ENCODE peak calls at places on chromosomes 4 and X, in nine cellular contexts. F is K562, O is spleen, C is A549, N is esophagus squamous epithelium, E is upper lobe of left lung, V is lower leg skin, S is tibial nerve, T is heart left ventricle. P is an unnamed sample.

GRCh38 chrX:72487661-72488060 is 85.0 kb downstream of the HDAC8 start:
- DNase-seq in F (no peak), O (no peak), C (no peak), N (no peak), E (no peak), V (no peak), S (no peak), T (no peak), P (no peak)

GRCh38 chr4:2082118-2082517 is 23.0 kb downstream of the NAT8L start:
- DNase-seq in F (no peak), O (peak; percentile 39), C (no peak), N (no peak), E (no peak), V (peak; percentile 53), S (no peak), T (no peak), P (no peak)

GRCh38 chr4:40003986-40004385 is 26.3 kb upstream of the PDS5A start:
- DNase-seq in F (no peak), O (no peak), C (no peak), N (no peak), E (no peak), V (no peak), S (no peak), T (no peak), P (no peak)

GRCh38 chr4:683982-684571 is 4.9 kb downstream of the SLC49A3 start:
- DNase-seq in F (peak; percentile 69), O (peak; percentile 86), C (no peak), N (no peak), E (peak; percentile 72), V (no peak), S (peak; percentile 42), T (peak; percentile 76), P (peak; percentile 90)

GRCh38 chrX:118717703-118718391 is 9.6 kb upstream of the IL13RA1 start:
- DNase-seq in F (no peak), O (no peak), C (no peak), N (no peak), E (no peak), V (no peak), S (no peak), T (no peak), P (no peak)

GRCh38 chrX:136395271-136395670 is 92.5 kb upstream of the BRS3 start:
- DNase-seq in F (no peak), O (no peak), C (no peak), N (no peak), E (no peak), V (no peak), S (no peak), T (no peak), P (no peak)

GRCh38 chr4:9762823-9763475 is 18.5 kb upstream of the DRD5 start:
- DNase-seq in F (peak; percentile 40), O (no peak), C (peak; percentile 17), N (no peak), E (no peak), V (no peak), S (peak; percentile 30), T (peak; percentile 56), P (peak; percentile 76)

GRCh38 chr4:169604131-169604900 is 8.1 kb downstream of the NEK1 start:
- DNase-seq in F (peak; percentile 52), O (no peak), C (peak; percentile 5), N (no peak), E (no peak), V (no peak), S (no peak), T (no peak), P (no peak)

GRCh38 chr4:74638689-74639088 is 155.6 kb downstream of the BTC start:
- DNase-seq in F (no peak), O (no peak), C (no peak), N (no peak), E (no peak), V (no peak), S (no peak), T (no peak), P (no peak)

GRCh38 chr4:74635074-74635473 is 159.2 kb downstream of the BTC start:
- DNase-seq in F (no peak), O (no peak), C (no peak), N (no peak), E (no peak), V (no peak), S (no peak), T (no peak), P (no peak)

GRCh38 chr4:74632634-74633033 is 161.7 kb downstream of the BTC start:
- DNase-seq in F (no peak), O (no peak), C (no peak), N (no peak), E (no peak), V (no peak), S (no peak), T (no peak), P (peak; percentile 17)

GRCh38 chr4:74638001-74638400 is 156.3 kb downstream of the BTC start:
- DNase-seq in F (no peak), O (no peak), C (no peak), N (no peak), E (no peak), V (no peak), S (no peak), T (no peak), P (no peak)

GRCh38 chr4:74635490-74636123 is 158.7 kb downstream of the BTC start:
- DNase-seq in F (no peak), O (no peak), C (no peak), N (no peak), E (no peak), V (no peak), S (no peak), T (no peak), P (no peak)
- TF ChIP-seq POLR2A in F (no peak), O (no peak), C (no peak), N (no peak), E (no peak), V (no peak), S (no peak), T (no peak), P (no peak)

GRCh38 chrX:104502460-104502859 is 63.5 kb upstream of the IL1RAPL2 start:
- DNase-seq in F (no peak), O (no peak), C (no peak), N (no peak), E (no peak), V (no peak), S (no peak), T (no peak), P (no peak)
- TF ChIP-seq CTCF in F (no peak), O (no peak), C (no peak), N (no peak), E (no peak), V (no peak), S (no peak), T (no peak), P (no peak)

GRCh38 chr4:94458682-94459081 is 6.9 kb downstream of the PDLIM5 start:
- DNase-seq in F (no peak), O (no peak), C (no peak), N (no peak), E (no peak), V (no peak), S (no peak), T (no peak), P (no peak)

GRCh38 chr4:94461506-94461905 is 9.8 kb downstream of the PDLIM5 start:
- DNase-seq in F (no peak), O (no peak), C (no peak), N (no peak), E (no peak), V (no peak), S (no peak), T (no peak), P (no peak)

GRCh38 chr4:94462572-94462971 is 10.8 kb downstream of the PDLIM5 start:
- DNase-seq in F (no peak), O (no peak), C (no peak), N (no peak), E (no peak), V (no peak), S (no peak), T (no peak), P (no peak)

GRCh38 chr4:94457692-94458106 is 6.0 kb downstream of the PDLIM5 start:
- DNase-seq in F (no peak), O (no peak), C (no peak), N (no peak), E (no peak), V (no peak), S (no peak), T (peak; percentile 56), P (no peak)

DNA sequence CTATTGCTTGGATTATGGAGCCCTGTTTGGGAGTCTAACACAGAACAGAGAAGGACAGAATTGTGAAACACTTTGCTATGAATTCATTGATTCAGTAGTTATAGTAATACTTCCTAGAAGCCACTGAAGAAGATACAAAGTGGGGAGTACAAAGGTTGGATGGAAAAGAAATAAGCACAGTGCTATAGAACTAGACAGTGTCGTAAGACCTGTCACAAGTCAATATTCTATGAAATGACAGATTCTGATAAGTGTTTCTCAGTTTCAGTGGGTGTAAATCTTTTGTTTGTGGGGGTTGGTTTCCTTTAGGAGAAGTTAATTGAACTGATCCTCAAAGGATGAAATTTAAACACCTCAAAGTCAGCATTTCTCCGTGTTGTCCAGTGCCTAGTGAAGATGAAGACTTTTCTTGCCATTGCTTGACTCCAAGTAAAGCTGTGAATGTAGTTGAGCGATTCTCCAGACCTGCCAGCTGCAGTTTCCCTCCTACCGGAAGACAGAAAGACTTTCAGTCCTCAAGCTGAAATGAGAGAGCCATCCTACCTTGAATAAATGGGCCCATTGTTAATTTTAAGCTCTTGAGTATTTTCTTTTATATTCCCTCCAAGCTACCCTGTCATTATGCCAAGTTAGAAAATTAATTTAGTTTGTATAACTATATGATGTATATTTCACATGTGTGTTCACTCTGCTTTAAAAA is 7.9 kb downstream of the PDLIM5 start:
- DNase-seq in F (no peak), O (no peak), C (no peak), N (no peak), E (no peak), V (no peak), S (no peak), T (no peak), P (no peak)
- H3K4me3 ChIP-seq in F (no peak overlapping the region), O (no peak overlapping the region), C (no peak overlapping the region), N (no peak overlapping the region), E (no peak overlapping the region), V (no peak overlapping the region), S (no peak overlapping the region), T (peak overlapping the region; percentile 99), P (no peak overlapping the region)

GRCh38 chr4:77996076-77996475 is 61.0 kb upstream of the FRAS1 start:
- DNase-seq in F (no peak), O (no peak), C (no peak), N (no peak), E (no peak), V (no peak), S (no peak), T (no peak), P (no peak)

GRCh38 chr4:77989986-77990385 is 67.1 kb upstream of the FRAS1 start:
- DNase-seq in F (no peak), O (no peak), C (no peak), N (no peak), E (no peak), V (no peak), S (no peak), T (no peak), P (no peak)

GRCh38 chr4:77990456-77990855 is 66.7 kb upstream of the FRAS1 start:
- DNase-seq in F (no peak), O (no peak), C (no peak), N (no peak), E (no peak), V (no peak), S (no peak), T (no peak), P (no peak)

GRCh38 chr4:77994194-77994721 is 62.9 kb upstream of the FRAS1 start:
- DNase-seq in F (peak; percentile 7), O (no peak), C (peak; percentile 13), N (no peak), E (no peak), V (no peak), S (no peak), T (peak; percentile 24), P (peak; percentile 23)

DNA sequence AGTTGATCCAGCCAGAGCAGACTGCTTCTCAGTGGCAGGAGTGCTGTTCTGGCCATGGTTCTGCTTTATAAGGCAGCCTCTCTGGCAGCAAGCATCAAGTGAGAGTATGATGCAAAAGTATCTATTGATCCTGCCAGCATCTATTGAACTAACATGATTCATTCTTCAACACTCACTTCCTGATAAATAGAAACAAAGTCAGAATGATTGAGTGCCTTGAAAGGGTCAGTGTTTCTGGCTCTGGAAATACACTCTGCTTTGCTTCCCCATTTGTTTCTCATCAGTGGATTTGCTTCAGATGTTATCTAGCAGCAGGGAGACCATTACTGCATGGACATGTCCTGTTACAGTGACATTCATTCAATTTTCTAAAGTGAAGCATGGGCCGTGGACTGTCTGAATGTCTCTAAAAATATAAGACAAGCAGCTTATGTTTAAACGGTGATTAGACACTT is 66.2 kb upstream of the FRAS1 start:
- DNase-seq in F (no peak), O (no peak), C (no peak), N (no peak), E (no peak), V (no peak), S (no peak), T (no peak), P (no peak)
- TF ChIP-seq POLR2A in F (no peak), O (no peak), C (no peak), N (no peak), E (no peak), V (no peak), S (no peak), T (no peak), P (no peak)

P was measured in testis.